ENCODE peak calls at places on chromosomes 4 and X, in six cellular contexts. N, R, Q, E, Y and C are unnamed samples.

GRCh38 chrX:23904096-23904495 is 3.6 kb downstream of the APOO start:
- DNase-seq in N (peak), R (no peak), Q (no peak), E (peak), Y (no peak), C (peak)

GRCh38 chr4:149887091-149887490 is 71.4 kb upstream of the IQCM start:
- DNase-seq in N (no peak), R (no peak), Q (no peak), E (no peak), Y (no peak), C (no peak)

GRCh38 chr4:34323549-34324325 is 1920.6 kb downstream of the ARAP2 start:
- DNase-seq in N (peak), R (no peak), Q (no peak), E (peak), Y (no peak), C (no peak)

GRCh38 chr4:176841730-176842129 is 49.0 kb upstream of the VEGFC start:
- DNase-seq in N (peak), R (no peak), Q (no peak), E (peak), Y (peak), C (no peak)

GRCh38 chrX:154748712-154749339 is 2.1 kb downstream of the GAB3 start:
- DNase-seq in N (peak), R (no peak), Q (peak), E (peak), Y (no peak), C (peak)

GRCh38 chrX:82973641-82974040 is 534.4 kb upstream of the POU3F4 start:
- DNase-seq in N (no peak), R (no peak), Q (no peak), E (no peak), Y (no peak), C (no peak)

GRCh38 chr4:2763511-2763967 is 7.4 kb upstream of the TNIP2 start:
- DNase-seq in N (no peak), R (peak), Q (no peak), E (peak), Y (no peak), C (no peak)

GRCh38 chr4:82421796-82422560 is 8.3 kb downstream of the HNRNPDL start:
- DNase-seq in N (no peak), R (no peak), Q (no peak), E (no peak), Y (no peak), C (no peak)

GRCh38 chrX:41384041-41384705 is 50.2 kb downstream of the DDX3X start:
- DNase-seq in N (peak), R (peak), Q (no peak), E (peak), Y (peak), C (no peak)

GRCh38 chrX:17291141-17291900 is 83.7 kb upstream of the NHS start:
- DNase-seq in N (no peak), R (no peak), Q (no peak), E (no peak), Y (no peak), C (no peak)

GRCh38 chrX:151386838-151387459 is 10.1 kb upstream of the VMA21 start:
- DNase-seq in N (no peak), R (peak), Q (no peak), E (no peak), Y (no peak), C (no peak)

GRCh38 chrX:134885336-134886016 is 105.3 kb upstream of the SMIM10 start:
- DNase-seq in N (no peak), R (no peak), Q (no peak), E (no peak), Y (no peak), C (no peak)

GRCh38 chrX:12701625-12702024 is 89.6 kb upstream of the PRPS2 start:
- DNase-seq in N (peak), R (no peak), Q (no peak), E (peak), Y (no peak), C (peak)

GRCh38 chr4:156948738-156949137 is 22.9 kb downstream of the PDGFC start:
- DNase-seq in N (peak), R (no peak), Q (no peak), E (peak), Y (no peak), C (no peak)

GRCh38 chr4:98199247-98199646 is 56.0 kb upstream of the STPG2 start:
- DNase-seq in N (no peak), R (no peak), Q (no peak), E (peak), Y (no peak), C (no peak)

GRCh38 chrX:2261838-2262678 is 238.7 kb downstream of the DHRSX start:
- DNase-seq in N (no peak), R (no peak), Q (no peak), E (no peak), Y (no peak), C (no peak)

GRCh38 chr4:17189322-17189721 is 290.9 kb upstream of the LDB2 start:
- DNase-seq in N (peak), R (no peak), Q (no peak), E (peak), Y (peak), C (no peak)

GRCh38 chr4:95409750-95410149 is 139.0 kb downstream of the UNC5C start:
- DNase-seq in N (no peak), R (no peak), Q (no peak), E (no peak), Y (no peak), C (no peak)

GRCh38 chrX:1807301-1807731 is 192.5 kb downstream of the ASMT start:
- DNase-seq in N (peak), R (no peak), Q (no peak), E (peak), Y (no peak), C (peak)

GRCh38 chr4:36872679-36873078 is 371.9 kb upstream of the NWD2 start:
- DNase-seq in N (no peak), R (no peak), Q (no peak), E (no peak), Y (no peak), C (no peak)

GRCh38 chr4:58247792-58248191 is 1137.6 kb upstream of the IGFBP7 start:
- DNase-seq in N (no peak), R (no peak), Q (no peak), E (no peak), Y (no peak), C (peak)

GRCh38 chr4:185237185-185237584 is 27.8 kb downstream of the SNX25 start:
- DNase-seq in N (peak), R (no peak), Q (no peak), E (peak), Y (no peak), C (no peak)

GRCh38 chr4:186724861-186725419 is 1.3 kb upstream of the FAT1 start:
- DNase-seq in N (peak), R (no peak), Q (no peak), E (peak), Y (no peak), C (no peak)

GRCh38 chrX:143461616-143462015 is 55.7 kb downstream of the SPANXN3 start:
- DNase-seq in N (no peak), R (no peak), Q (no peak), E (no peak), Y (no peak), C (no peak)

GRCh38 chr4:150683775-150684350 is 101.9 kb downstream of the MAB21L2 start:
- DNase-seq in N (no peak), R (no peak), Q (no peak), E (no peak), Y (no peak), C (no peak)

GRCh38 chr4:15186149-15186548 is 183.9 kb downstream of the CPEB2 start:
- DNase-seq in N (peak), R (no peak), Q (no peak), E (no peak), Y (no peak), C (no peak)

GRCh38 chrX:41148553-41148952 is 63.3 kb downstream of the USP9X start:
- DNase-seq in N (peak), R (no peak), Q (no peak), E (peak), Y (peak), C (no peak)

GRCh38 chr4:14916554-14917304 is 85.6 kb upstream of the CPEB2 start:
- DNase-seq in N (peak), R (no peak), Q (no peak), E (peak), Y (no peak), C (no peak)

GRCh38 chrX:24465524-24465850 is 401 bp downstream of the PDK3 start:
- DNase-seq in N (no peak), R (no peak), Q (no peak), E (no peak), Y (no peak), C (no peak)

DNA sequence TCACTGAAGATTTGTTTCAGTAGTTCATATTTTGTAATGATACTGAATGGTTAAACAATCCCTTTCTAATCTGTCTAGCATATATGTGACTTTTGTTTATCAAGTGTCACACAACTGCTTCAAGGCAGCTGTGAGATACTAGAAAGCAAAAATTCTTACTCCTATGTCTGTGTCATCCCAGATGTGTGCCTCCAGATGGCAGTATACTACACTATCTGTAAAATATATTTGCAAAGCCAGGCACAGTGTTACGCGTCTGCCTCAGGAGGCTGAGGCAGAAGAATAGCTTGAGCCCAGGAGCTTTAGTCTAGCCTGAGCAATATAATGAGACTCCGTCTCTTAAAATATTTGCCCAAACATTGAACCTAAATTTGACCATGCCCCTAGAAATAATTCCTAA is 4.0 kb downstream of the NUDT10 start:
- DNase-seq in N (peak), R (no peak), Q (peak), E (peak), Y (no peak), C (peak)
- H3K4me3 ChIP-seq in N (no peak), R (no peak), Q (no peak), E (no peak), Y (no peak), C (no peak)

GRCh38 chrX:96835660-96836289 is 47.9 kb upstream of the RPA4 start:
- DNase-seq in N (no peak), R (no peak), Q (no peak), E (no peak), Y (no peak), C (no peak)

GRCh38 chrX:96833333-96833732 is 50.4 kb upstream of the RPA4 start:
- DNase-seq in N (peak), R (no peak), Q (no peak), E (no peak), Y (no peak), C (no peak)

GRCh38 chrX:96841325-96841724 is 42.4 kb upstream of the RPA4 start:
- DNase-seq in N (no peak), R (no peak), Q (no peak), E (no peak), Y (no peak), C (no peak)

GRCh38 chrX:96834137-96834536 is 49.6 kb upstream of the RPA4 start:
- DNase-seq in N (no peak), R (no peak), Q (no peak), E (no peak), Y (no peak), C (no peak)

GRCh38 chrX:96837808-96838207 is 45.9 kb upstream of the RPA4 start:
- DNase-seq in N (peak), R (no peak), Q (no peak), E (peak), Y (no peak), C (no peak)
- H3K4me3 ChIP-seq in N (no peak), R (no peak), Q (no peak), E (no peak), Y (no peak), C (no peak)

GRCh38 chrX:69506617-69507499 is 2.7 kb downstream of the NALF2 start:
- DNase-seq in N (peak), R (no peak), Q (no peak), E (no peak), Y (no peak), C (no peak)
- H3K4me3 ChIP-seq in N (no peak), R (no peak), Q (no peak), E (no peak), Y (no peak), C (no peak)

GRCh38 chrX:72142094-72142843 is 10.6 kb upstream of the RTL5 start:
- DNase-seq in N (no peak), R (no peak), Q (no peak), E (no peak), Y (no peak), C (no peak)
- H3K4me3 ChIP-seq in N (no peak), R (no peak), Q (no peak), E (no peak), Y (no peak), C (no peak)

GRCh38 chr4:78777556-78777900 is 1.4 kb downstream of the BMP2K start:
- DNase-seq in N (no peak), R (no peak), Q (no peak), E (no peak), Y (no peak), C (no peak)

GRCh38 chr4:78779280-78779679 is 3.1 kb downstream of the BMP2K start:
- DNase-seq in N (peak), R (no peak), Q (no peak), E (peak), Y (no peak), C (no peak)

GRCh38 chr4:78780093-78780492 is 3.9 kb downstream of the BMP2K start:
- DNase-seq in N (no peak), R (no peak), Q (no peak), E (no peak), Y (no peak), C (no peak)

GRCh38 chr4:78776729-78777555 is 792 bp downstream of the BMP2K start:
- DNase-seq in N (peak), R (peak), Q (peak), E (peak), Y (no peak), C (peak)

DNA sequence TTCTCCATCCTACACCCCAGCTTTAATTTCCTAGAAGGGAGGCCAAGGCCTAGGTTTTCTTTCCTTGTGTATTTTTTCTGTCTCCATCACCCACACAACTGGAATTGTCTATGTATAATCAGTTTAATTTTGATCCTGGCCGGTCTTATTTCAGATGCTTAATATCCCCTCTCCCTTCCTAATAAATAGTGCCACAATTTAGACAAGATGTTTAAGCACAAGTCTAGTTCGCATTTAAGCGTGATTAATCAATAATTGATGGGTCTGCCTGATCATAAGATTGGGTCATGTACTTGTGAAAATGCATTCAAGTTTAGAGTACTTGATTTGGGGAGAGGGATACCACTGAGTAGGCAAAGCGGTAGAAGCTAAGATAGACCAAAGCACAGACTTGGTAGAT is 2.4 kb downstream of the BMP2K start:
- DNase-seq in N (no peak), R (no peak), Q (no peak), E (no peak), Y (no peak), C (no peak)
- H3K4me3 ChIP-seq in N (no peak), R (no peak), Q (no peak), E (peak), Y (peak), C (no peak)

GRCh38 chr4:6278801-6279197 is 9.1 kb downstream of the WFS1 start:
- DNase-seq in N (peak), R (no peak), Q (no peak), E (peak), Y (no peak), C (no peak)
- H3K4me3 ChIP-seq in N (no peak), R (no peak), Q (no peak), E (no peak), Y (no peak), C (no peak)

GRCh38 chr4:55435136-55435535 is 39.4 kb downstream of the TMEM165 start:
- DNase-seq in N (peak), R (no peak), Q (no peak), E (peak), Y (no peak), C (no peak)
- H3K4me3 ChIP-seq in N (no peak), R (no peak), Q (no peak), E (no peak), Y (no peak), C (no peak)

DNA sequence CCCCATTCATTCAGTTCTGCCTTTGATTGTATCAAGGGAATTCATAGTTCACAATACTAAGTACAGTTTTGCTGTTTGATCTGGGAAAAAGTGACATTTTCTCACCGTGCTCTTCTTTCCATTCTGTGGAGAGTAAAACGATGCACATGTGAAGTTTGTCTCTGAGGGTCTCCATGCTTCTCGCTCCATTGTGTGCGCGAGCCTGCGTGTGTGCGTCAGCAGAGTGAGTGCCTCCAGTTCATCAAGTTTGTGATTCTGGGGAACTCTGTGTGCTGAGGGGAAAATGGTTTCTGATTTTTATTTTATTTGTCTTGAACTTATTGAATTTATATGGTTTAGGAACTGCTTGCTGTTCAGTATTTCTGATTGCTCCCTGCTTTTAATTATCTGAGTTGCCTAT is 2.0 kb downstream of the STK26 start:
- DNase-seq in N (no peak), R (no peak), Q (no peak), E (no peak), Y (no peak), C (no peak)
- H3K4me3 ChIP-seq in N (no peak), R (no peak), Q (peak), E (no peak), Y (no peak), C (peak)

DNA sequence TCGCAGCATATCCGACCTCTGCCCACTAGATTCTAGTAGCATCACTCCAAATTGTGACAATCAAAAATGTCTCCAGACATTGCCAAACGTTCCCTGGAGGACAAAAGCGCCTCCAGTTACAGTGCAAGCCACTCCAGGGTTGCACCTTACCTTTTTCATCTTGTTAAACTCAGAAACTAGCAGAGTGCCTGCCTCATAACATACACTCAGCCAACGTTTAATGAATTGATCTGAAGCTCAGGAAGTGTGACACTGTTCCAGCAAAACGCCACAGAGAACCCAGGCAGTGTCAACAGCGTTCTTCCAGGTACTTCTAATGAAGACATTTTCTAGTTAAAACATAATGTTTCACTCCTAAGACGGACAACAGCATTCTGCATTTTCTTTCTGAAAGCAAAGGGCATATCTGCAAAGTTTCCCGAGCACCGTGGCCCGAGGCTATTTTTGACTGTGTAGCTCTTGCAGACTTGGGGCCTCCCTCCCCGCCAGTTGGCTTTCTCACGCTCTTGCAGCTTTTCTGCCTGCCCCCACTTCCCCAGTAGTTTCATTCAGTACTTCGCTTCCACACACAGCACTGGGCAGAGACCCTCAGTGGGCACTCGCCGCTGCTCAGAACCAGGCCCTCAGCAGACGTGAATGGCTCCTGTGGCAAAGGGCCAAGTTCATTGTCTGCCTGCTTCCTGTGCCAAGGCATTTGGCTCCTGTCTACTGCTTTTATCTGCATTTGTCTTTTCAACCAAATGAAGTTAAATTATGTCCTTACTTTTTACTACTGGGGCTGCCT is 133.4 kb upstream of the TTC29 start:
- DNase-seq in N (peak), R (no peak), Q (no peak), E (no peak), Y (no peak), C (no peak)
- H3K4me3 ChIP-seq in N (no peak), R (no peak), Q (no peak), E (no peak), Y (no peak), C (no peak)